ENCODE peak calls at places on chromosome 13, in ten cellular contexts. One of them, this sample, is unnamed.

GRCh38 chr13:109652536-109652935 is 133.8 kb downstream of the IRS2 start:
- DNase-seq in SIG-M5: no peak
- DNase-seq in brain microvascular endothelial cell: peak
- DNase-seq in psoas muscle: no peak
- DNase-seq in RWPE1: no peak
- DNase-seq in MV-4-11: no peak
- DNase-seq in stimulated activated CD8-positive, alpha-beta memory T cell treated with anti-CD3 and anti-CD28 coated beads, Interleukin-7, amount 100 ng/mL, for 1 hour: no peak
- DNase-seq in cerebellar nuclear complex: no peak
- DNase-seq in non-pigmented ciliary epithelial cell: no peak
- DNase-seq in amniotic stem cell: no peak
- DNase-seq in this sample: no peak

GRCh38 chr13:48120246-48120645 is 25.3 kb upstream of the MED4 start:
- DNase-seq in SIG-M5: no peak
- DNase-seq in brain microvascular endothelial cell: no peak
- DNase-seq in psoas muscle: no peak
- DNase-seq in RWPE1: no peak
- DNase-seq in MV-4-11: no peak
- DNase-seq in stimulated activated CD8-positive, alpha-beta memory T cell treated with anti-CD3 and anti-CD28 coated beads, Interleukin-7, amount 100 ng/mL, for 1 hour: no peak
- DNase-seq in cerebellar nuclear complex: no peak
- DNase-seq in non-pigmented ciliary epithelial cell: no peak
- DNase-seq in amniotic stem cell: no peak
- DNase-seq in this sample: no peak

GRCh38 chr13:114130708-114131580 is 1.5 kb downstream of the RASA3 start:
- DNase-seq in SIG-M5: peak
- DNase-seq in brain microvascular endothelial cell: peak
- DNase-seq in psoas muscle: peak
- DNase-seq in RWPE1: peak
- DNase-seq in MV-4-11: peak
- DNase-seq in stimulated activated CD8-positive, alpha-beta memory T cell treated with anti-CD3 and anti-CD28 coated beads, Interleukin-7, amount 100 ng/mL, for 1 hour: no peak
- DNase-seq in cerebellar nuclear complex: no peak
- DNase-seq in non-pigmented ciliary epithelial cell: no peak
- DNase-seq in amniotic stem cell: peak
- DNase-seq in this sample: peak

GRCh38 chr13:103218253-103218652 is 152.0 kb upstream of the SLC10A2 start:
- DNase-seq in SIG-M5: no peak
- DNase-seq in brain microvascular endothelial cell: no peak
- DNase-seq in psoas muscle: no peak
- DNase-seq in RWPE1: peak
- DNase-seq in MV-4-11: no peak
- DNase-seq in stimulated activated CD8-positive, alpha-beta memory T cell treated with anti-CD3 and anti-CD28 coated beads, Interleukin-7, amount 100 ng/mL, for 1 hour: no peak
- DNase-seq in cerebellar nuclear complex: no peak
- DNase-seq in non-pigmented ciliary epithelial cell: no peak
- DNase-seq in amniotic stem cell: no peak
- DNase-seq in this sample: no peak

GRCh38 chr13:110435331-110435730 is 126.2 kb downstream of the RAB20 start:
- DNase-seq in SIG-M5: no peak
- DNase-seq in brain microvascular endothelial cell: no peak
- DNase-seq in psoas muscle: no peak
- DNase-seq in RWPE1: no peak
- DNase-seq in MV-4-11: no peak
- DNase-seq in stimulated activated CD8-positive, alpha-beta memory T cell treated with anti-CD3 and anti-CD28 coated beads, Interleukin-7, amount 100 ng/mL, for 1 hour: no peak
- DNase-seq in cerebellar nuclear complex: no peak
- DNase-seq in non-pigmented ciliary epithelial cell: no peak
- DNase-seq in amniotic stem cell: no peak
- DNase-seq in this sample: no peak

GRCh38 chr13:26679411-26679810 is 81.2 kb downstream of the GPR12 start:
- DNase-seq in SIG-M5: no peak
- DNase-seq in brain microvascular endothelial cell: peak
- DNase-seq in psoas muscle: no peak
- DNase-seq in RWPE1: no peak
- DNase-seq in MV-4-11: no peak
- DNase-seq in stimulated activated CD8-positive, alpha-beta memory T cell treated with anti-CD3 and anti-CD28 coated beads, Interleukin-7, amount 100 ng/mL, for 1 hour: no peak
- DNase-seq in cerebellar nuclear complex: no peak
- DNase-seq in non-pigmented ciliary epithelial cell: no peak
- DNase-seq in amniotic stem cell: peak
- DNase-seq in this sample: no peak

GRCh38 chr13:97583884-97584497 is 150.0 kb downstream of the RAP2A start:
- DNase-seq in SIG-M5: no peak
- DNase-seq in brain microvascular endothelial cell: no peak
- DNase-seq in psoas muscle: no peak
- DNase-seq in RWPE1: no peak
- DNase-seq in MV-4-11: no peak
- DNase-seq in stimulated activated CD8-positive, alpha-beta memory T cell treated with anti-CD3 and anti-CD28 coated beads, Interleukin-7, amount 100 ng/mL, for 1 hour: no peak
- DNase-seq in cerebellar nuclear complex: no peak
- DNase-seq in non-pigmented ciliary epithelial cell: no peak
- DNase-seq in amniotic stem cell: no peak
- DNase-seq in this sample: no peak

GRCh38 chr13:46604226-46604968 is 51.4 kb downstream of the LRCH1 start:
- DNase-seq in SIG-M5: no peak
- DNase-seq in brain microvascular endothelial cell: no peak
- DNase-seq in psoas muscle: no peak
- DNase-seq in RWPE1: no peak
- DNase-seq in MV-4-11: no peak
- DNase-seq in stimulated activated CD8-positive, alpha-beta memory T cell treated with anti-CD3 and anti-CD28 coated beads, Interleukin-7, amount 100 ng/mL, for 1 hour: no peak
- DNase-seq in cerebellar nuclear complex: no peak
- DNase-seq in non-pigmented ciliary epithelial cell: no peak
- DNase-seq in amniotic stem cell: no peak
- DNase-seq in this sample: no peak

GRCh38 chr13:79404361-79404760 is 1.7 kb downstream of the RBM26 start:
- DNase-seq in SIG-M5: no peak
- DNase-seq in brain microvascular endothelial cell: no peak
- DNase-seq in psoas muscle: no peak
- DNase-seq in RWPE1: no peak
- DNase-seq in MV-4-11: peak
- DNase-seq in stimulated activated CD8-positive, alpha-beta memory T cell treated with anti-CD3 and anti-CD28 coated beads, Interleukin-7, amount 100 ng/mL, for 1 hour: no peak
- DNase-seq in cerebellar nuclear complex: no peak
- DNase-seq in non-pigmented ciliary epithelial cell: no peak
- DNase-seq in amniotic stem cell: no peak
- DNase-seq in this sample: no peak

This sample was measured in activated gamma-delta T cell treated with Interleukin-2 at 50 U/mL for 16 hours.